ENCODE peak calls at places on chromosomes 11 and 22, in ten cellular contexts. N, A, U, G, C, S, W, F, X and B are unnamed samples. For H3K4me1 and H3K36me3, the result is how much of the 10 kb centered on the place peaks cover.

GRCh38 chr11:17563961-17564686 is 17.1 kb downstream of the OTOG start:
- DNase-seq in S (no peak), C (no peak), U (no peak), F (peak), X (peak), G (no peak), W (no peak), N (no peak), A (no peak), B (no peak)

GRCh38 chr11:125207866-125208425 is 43.4 kb downstream of the PKNOX2 start:
- DNase-seq in W (no peak), F (no peak), S (no peak), G (no peak), C (no peak), U (no peak), A (no peak), N (no peak), X (no peak), B (no peak)

GRCh38 chr22:37604875-37605274 is 3.8 kb upstream of the GGA1 start:
- DNase-seq in S (no peak), G (peak), X (no peak), C (no peak), W (peak), F (no peak), A (no peak), U (no peak), N (no peak), B (no peak)

GRCh38 chr22:40218723-40219294 is 41.1 kb downstream of the TNRC6B start:
- DNase-seq in G (no peak), F (no peak), S (no peak), A (no peak), W (no peak), U (no peak), X (no peak), C (no peak), N (no peak), B (no peak)

GRCh38 chr11:10317281-10317755 is 12.4 kb downstream of the ADM start:
- DNase-seq in G (peak), W (no peak), U (no peak), S (no peak), F (no peak), C (no peak), X (no peak), N (no peak), A (no peak), B (no peak)

GRCh38 chr22:26103023-26103422 is 66.2 kb upstream of the SEZ6L start:
- DNase-seq in N (no peak), F (no peak), S (no peak), G (no peak), U (no peak), X (no peak), W (no peak), A (no peak), C (no peak), B (no peak)

GRCh38 chr11:108278546-108278945 is 55.7 kb downstream of the ATM start:
- DNase-seq in A (no peak), N (no peak), C (no peak), W (no peak), S (no peak), U (no peak), X (no peak), G (no peak), F (no peak), B (no peak)

GRCh38 chr11:80383655-80384054 is 942.8 kb upstream of the TENM4 start:
- DNase-seq in S (no peak), W (no peak), X (no peak), F (no peak), N (no peak), G (no peak), C (no peak), A (no peak), U (no peak), B (no peak)

GRCh38 chr11:72584293-72584921 is 89.8 kb downstream of the PDE2A start:
- DNase-seq in F (peak), C (peak), G (no peak), S (peak), U (peak), X (peak), A (peak), W (peak), N (peak), B (peak)

GRCh38 chr11:69351460-69351859 is 57.5 kb downstream of the MYEOV start:
- DNase-seq in F (no peak), N (no peak), S (no peak), G (no peak), U (no peak), C (no peak), W (no peak), X (no peak), A (no peak), B (no peak)
- H3K4me1 ChIP-seq in F (under half), N (under half), S (under half), G (under half), U (under half), C (under half), W (under half), X (under half), A (under half), B (under half)

GRCh38 chr22:19959043-19959586 is 17.5 kb upstream of the TXNRD2 start:
- DNase-seq in F (peak), G (no peak), N (peak), S (peak), A (peak), U (peak), C (peak), W (no peak), X (peak), B (peak)

GRCh38 chr22:19955241-19956128 is 13.9 kb upstream of the TXNRD2 start:
- DNase-seq in G (no peak), U (no peak), S (peak), W (no peak), F (peak), A (no peak), C (peak), N (no peak), X (peak), B (peak)

GRCh38 chr22:19959587-19960490 is 18.2 kb upstream of the TXNRD2 start:
- DNase-seq in F (peak), X (no peak), C (peak), A (no peak), W (no peak), U (no peak), S (peak), G (no peak), N (peak), B (peak)

GRCh38 chr22:19958083-19959042 is 16.7 kb upstream of the TXNRD2 start:
- DNase-seq in X (no peak), N (peak), A (peak), F (peak), G (no peak), U (no peak), S (peak), W (no peak), C (no peak), B (peak)

GRCh38 chr22:19957445-19957844 is 15.8 kb upstream of the TXNRD2 start:
- DNase-seq in C (no peak), W (no peak), N (peak), A (no peak), X (no peak), U (no peak), F (peak), S (peak), G (no peak), B (peak)
- H3K27ac ChIP-seq in C (no peak), W (no peak), N (no peak), A (peak), X (no peak), U (no peak), F (no peak), S (no peak), G (no peak), B (no peak)

DNA sequence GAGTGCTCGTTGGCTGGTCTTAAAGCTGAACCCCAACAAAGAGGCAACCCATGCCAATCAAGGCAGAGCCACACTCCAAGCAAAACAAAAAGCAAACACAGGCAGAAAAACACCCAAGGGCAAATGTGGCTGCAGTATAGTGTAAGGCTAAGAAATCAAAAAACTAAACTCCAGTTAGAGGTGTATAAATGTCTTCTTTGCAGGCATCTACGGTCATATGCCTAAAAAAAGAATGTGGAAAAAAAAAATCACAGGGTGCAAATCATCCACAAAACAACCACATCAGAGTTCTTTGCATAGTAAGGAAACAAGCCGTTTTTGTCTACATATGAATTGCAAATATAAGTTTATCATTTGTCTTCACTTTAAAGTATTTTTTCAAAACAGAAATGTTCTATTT is 27.8 kb downstream of the ARFGAP3 start:
- DNase-seq in S (no peak), N (no peak), X (no peak), C (no peak), G (no peak), W (no peak), F (no peak), U (no peak), A (no peak), B (no peak)
- H3K36me3 ChIP-seq in S (under half), N (half or more), X (under half), C (under half), G (under half), W (under half), F (under half), U (half or more), A (half or more), B (half or more)

DNA sequence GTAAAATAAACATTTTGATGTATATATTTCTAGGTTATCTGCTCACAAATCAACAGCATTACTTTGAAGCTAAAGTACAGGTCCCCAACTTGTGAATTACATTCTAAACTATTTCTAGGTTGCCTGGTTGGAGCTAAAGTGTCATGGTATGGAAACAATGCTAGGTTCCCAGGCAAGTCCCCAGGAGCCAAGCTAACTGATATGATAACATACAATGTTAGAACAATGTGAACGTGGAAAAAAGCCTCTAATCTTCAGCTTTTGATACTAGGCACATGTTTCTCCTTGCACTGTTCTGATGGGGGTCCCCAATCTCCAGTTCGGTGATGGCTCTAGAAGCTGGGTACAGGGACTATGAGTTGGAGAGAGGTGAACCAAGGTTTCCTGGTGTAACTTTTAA is 109.8 kb downstream of the ARL14EP start:
- DNase-seq in S (no peak), C (no peak), F (no peak), X (no peak), W (no peak), N (no peak), G (no peak), U (no peak), A (no peak), B (no peak)
- H3K4me1 ChIP-seq in S (under half), C (under half), F (under half), X (under half), W (under half), N (half or more), G (under half), U (under half), A (under half), B (under half)